ENCODE peak calls at places on chromosomes 1 and 21, in six cellular contexts. K is fibroblast of pulmonary artery; S is WTC11; O is GM12865; W is progenitor cell of endocrine pancreas; M is activated CD8-positive, alpha-beta T cell treated with anti-CD3 and anti-CD28 coated beads for 36 hours. B is an unnamed sample.
A peak's percentile ranks its signal among the peaks of the same experiment; 100 is the strongest.

GRCh38 chr1:16298653-16299052 is 53.6 kb downstream of the FBXO42 start:
- DNase-seq in S (no peak), O (no peak), K (peak; percentile 36), M (no peak), W (no peak), B (no peak)

GRCh38 chr1:235502601-235503332 is 1.5 kb downstream of the B3GALNT2 start:
- DNase-seq in S (no peak), O (peak; percentile 58), W (no peak), K (peak; percentile 39), M (no peak), B (no peak)

GRCh38 chr1:43719063-43719462 is 11.7 kb downstream of the ST3GAL3 start:
- DNase-seq in M (no peak), S (no peak), O (no peak), K (no peak), W (no peak), B (no peak)

GRCh38 chr1:211637066-211637465 is 38.4 kb downstream of the NEK2 start:
- DNase-seq in K (no peak), W (no peak), O (no peak), S (no peak), M (no peak), B (no peak)

GRCh38 chr1:24301395-24302175 is 17.6 kb upstream of the GRHL3 start:
- DNase-seq in W (no peak), M (no peak), S (no peak), K (no peak), O (no peak), B (no peak)

GRCh38 chr21:44261675-44262295 is at the start of gene DNMT3L:
- DNase-seq in K (no peak), O (no peak), S (no peak), M (no peak), W (no peak), B (no peak)

GRCh38 chr1:228277491-228278431 is 69.9 kb downstream of the OBSCN start:
- DNase-seq in K (no peak), O (no peak), S (no peak), W (no peak), M (no peak), B (no peak)

GRCh38 chr1:213131851-213132655 is 81.0 kb downstream of the RPS6KC1 start:
- DNase-seq in S (no peak), M (no peak), O (no peak), W (no peak), K (no peak), B (no peak)

GRCh38 chr1:50174101-50174500 is 65.4 kb downstream of the ELAVL4 start:
- DNase-seq in O (peak; percentile 1), W (no peak), M (no peak), S (no peak), K (no peak), B (no peak)

GRCh38 chr21:40901690-40902089 is 54.7 kb upstream of the DSCAM start:
- DNase-seq in W (no peak), S (no peak), K (no peak), M (no peak), O (no peak), B (no peak)

GRCh38 chr1:76164165-76164564 is 89.6 kb downstream of the ST6GALNAC3 start:
- DNase-seq in O (no peak), M (no peak), W (no peak), K (no peak), S (no peak), B (no peak)

GRCh38 chr1:28668956-28669719 is 554 bp downstream of the GMEB1 start:
- DNase-seq in M (peak; percentile 61), O (peak; percentile 89), K (peak; percentile 35), W (peak; percentile 49), S (peak; percentile 49), B (no peak)

GRCh38 chr1:58619286-58620054 is 42.4 kb upstream of the TACSTD2 start:
- DNase-seq in S (no peak), O (no peak), W (no peak), M (no peak), K (no peak), B (no peak)

GRCh38 chr1:160375788-160376524 is 9.1 kb downstream of the NHLH1 start:
- DNase-seq in W (no peak), K (no peak), O (peak; percentile 56), S (peak; percentile 37), M (peak; percentile 13), B (no peak)

GRCh38 chr1:86084998-86085397 is 71.6 kb downstream of the COL24A1 start:
- DNase-seq in M (no peak), O (no peak), K (no peak), W (no peak), S (no peak), B (no peak)

GRCh38 chr21:31873696-31874599 is 1.1 kb downstream of the HUNK start:
- DNase-seq in S (peak; percentile 74), W (peak; percentile 86), O (peak; percentile 11), M (peak; percentile 59), K (no peak), B (no peak)

GRCh38 chr1:39491146-39491921 is at the start of gene BMP8A:
- DNase-seq in M (peak; percentile 74), S (peak; percentile 78), W (peak; percentile 69), O (peak; percentile 82), K (peak; percentile 33), B (no peak)

GRCh38 chr1:192575499-192576189 is at the start of gene RGS1:
- DNase-seq in M (peak; percentile 51), W (no peak), S (no peak), O (peak; percentile 94), K (no peak), B (no peak)

GRCh38 chr1:152392909-152393308 is 21.2 kb downstream of the CRNN start:
- DNase-seq in O (no peak), K (no peak), S (no peak), W (no peak), M (no peak), B (no peak)

GRCh38 chr1:66557157-66557556 is 23.2 kb downstream of the SGIP1 start:
- DNase-seq in M (no peak), W (no peak), O (no peak), S (no peak), K (no peak), B (no peak)

GRCh38 chr1:86753700-86754099 is 49.3 kb downstream of the SH3GLB1 start:
- DNase-seq in M (peak; percentile 39), S (no peak), W (no peak), K (no peak), O (peak; percentile 51), B (no peak)

GRCh38 chr1:227913446-227913968 is 34.2 kb downstream of the WNT9A start:
- DNase-seq in S (no peak), O (no peak), M (no peak), K (no peak), W (no peak), B (no peak)

GRCh38 chr1:221611930-221612777 is 129.7 kb downstream of the DUSP10 start:
- DNase-seq in S (no peak), O (no peak), K (peak; percentile 91), M (no peak), W (no peak), B (no peak)

GRCh38 chr1:99994496-99994895 is 24.7 kb downstream of the SLC35A3 start:
- DNase-seq in S (no peak), W (no peak), O (no peak), K (peak; percentile 53), M (no peak), B (no peak)

GRCh38 chr1:99992044-99992722 is 22.4 kb downstream of the SLC35A3 start:
- DNase-seq in M (no peak), O (no peak), S (no peak), K (no peak), W (no peak), B (no peak)

GRCh38 chr1:99996951-99997350 is 27.2 kb downstream of the SLC35A3 start:
- DNase-seq in W (no peak), M (no peak), O (no peak), S (no peak), K (no peak), B (no peak)

GRCh38 chr1:99992760-99993467 is 23.1 kb downstream of the SLC35A3 start:
- DNase-seq in S (no peak), K (no peak), O (peak; percentile 54), M (no peak), W (no peak), B (no peak)

GRCh38 chr1:99993468-99993845 is 23.7 kb downstream of the SLC35A3 start:
- DNase-seq in M (no peak), O (no peak), K (no peak), S (no peak), W (no peak), B (no peak)
- TF ChIP-seq CTCF in M (no peak), O (no peak), K (no peak), S (no peak), W (no peak), B (no peak)

DNA sequence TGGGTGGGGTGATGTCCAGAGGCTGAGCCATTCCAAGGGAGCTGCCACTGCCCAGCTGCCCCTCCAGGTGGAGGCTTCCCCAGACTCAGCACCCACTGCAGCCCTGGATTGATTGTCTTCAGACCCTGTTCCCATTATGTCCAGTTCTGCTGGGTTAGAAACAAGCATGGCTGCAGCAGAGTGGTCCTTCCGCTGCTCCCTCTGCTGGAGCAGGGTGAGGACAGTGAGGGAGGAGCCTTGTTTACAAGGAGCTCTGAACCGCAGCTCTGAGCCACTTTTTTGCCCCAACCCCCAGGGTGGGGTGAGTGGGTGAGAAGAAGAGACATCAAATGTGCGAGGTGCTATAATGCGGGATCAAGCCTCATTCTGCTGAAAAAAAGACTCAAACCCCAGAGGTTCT is 2.3 kb downstream of the TNNT2 start:
- DNase-seq in O (no peak), M (no peak), S (no peak), K (no peak), W (no peak), B (no peak)
- TF ChIP-seq CTCF in O (no peak), M (no peak), S (no peak), K (peak; percentile 18), W (no peak), B (peak; percentile 10)

DNA sequence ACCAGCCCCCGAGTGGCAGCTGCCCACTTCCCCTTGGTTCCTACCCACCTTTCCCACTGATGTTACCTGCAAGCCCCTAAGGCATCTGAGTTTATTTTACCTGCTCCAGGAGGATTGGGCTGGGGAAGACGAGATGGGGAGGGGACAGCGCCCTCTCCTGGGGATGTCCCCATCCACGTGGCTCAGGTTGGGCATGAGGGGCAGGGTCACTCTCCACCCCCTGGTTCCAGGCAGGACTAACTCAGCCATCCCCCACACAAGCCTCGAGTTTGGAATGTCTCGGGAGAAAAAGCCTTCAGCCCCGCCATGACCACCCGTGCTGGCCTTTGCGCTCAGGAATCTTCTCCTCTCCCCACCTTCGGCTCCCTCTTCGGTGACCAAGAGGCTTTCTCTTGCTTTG is 90.0 kb downstream of the ARHGEF10L start:
- DNase-seq in W (no peak), M (peak; percentile 7), K (no peak), O (no peak), S (peak; percentile 83), B (no peak)
- TF ChIP-seq CTCF in W (peak; percentile 38), M (no peak), K (no peak), O (peak; percentile 9), S (peak; percentile 66), B (peak; percentile 51)

GRCh38 chr1:183918589-183918988 is 113.7 kb downstream of the RGL1 start:
- DNase-seq in S (no peak), O (no peak), W (no peak), M (no peak), K (no peak), B (no peak)
- TF ChIP-seq CTCF in S (no peak), O (no peak), W (no peak), M (no peak), K (no peak), B (no peak)